ENCODE peak calls at places on chromosomes 2 and 18, in seven cellular contexts. One of them, this sample, is unnamed. For H3K4me1, the result is how much of the 10 kb centered on the place peaks cover.

GRCh38 chr2:128272586-128273468 is 45.8 kb downstream of the HS6ST1 start:
- DNase-seq in mammary epithelial cell: no peak
- DNase-seq in psoas muscle: peak
- DNase-seq in left ventricle myocardium inferior: no peak
- DNase-seq in ovary: no peak
- DNase-seq in astrocyte: no peak
- DNase-seq in fibroblast of lung: no peak
- DNase-seq in this sample: no peak

GRCh38 chr2:241762933-241763369 is 13.7 kb upstream of the GAL3ST2 start:
- DNase-seq in mammary epithelial cell: no peak
- DNase-seq in psoas muscle: peak
- DNase-seq in left ventricle myocardium inferior: peak
- DNase-seq in ovary: no peak
- DNase-seq in astrocyte: no peak
- DNase-seq in fibroblast of lung: no peak
- DNase-seq in this sample: no peak

GRCh38 chr2:238387376-238387775 is 39.4 kb upstream of the ASB1 start:
- DNase-seq in mammary epithelial cell: no peak
- DNase-seq in psoas muscle: no peak
- DNase-seq in left ventricle myocardium inferior: no peak
- DNase-seq in ovary: no peak
- DNase-seq in astrocyte: no peak
- DNase-seq in fibroblast of lung: no peak
- DNase-seq in this sample: no peak

GRCh38 chr2:48080534-48081316 is 174.4 kb upstream of the FBXO11 start:
- DNase-seq in mammary epithelial cell: no peak
- DNase-seq in psoas muscle: no peak
- DNase-seq in left ventricle myocardium inferior: no peak
- DNase-seq in ovary: no peak
- DNase-seq in astrocyte: no peak
- DNase-seq in fibroblast of lung: no peak
- DNase-seq in this sample: no peak

GRCh38 chr2:39024833-39025232 is 96.0 kb downstream of the SOS1 start:
- DNase-seq in mammary epithelial cell: peak
- DNase-seq in psoas muscle: no peak
- DNase-seq in left ventricle myocardium inferior: no peak
- DNase-seq in ovary: no peak
- DNase-seq in astrocyte: peak
- DNase-seq in fibroblast of lung: peak
- DNase-seq in this sample: no peak

GRCh38 chr2:134206029-134206428 is 47.8 kb upstream of the MGAT5 start:
- DNase-seq in mammary epithelial cell: no peak
- DNase-seq in psoas muscle: no peak
- DNase-seq in left ventricle myocardium inferior: no peak
- DNase-seq in ovary: no peak
- DNase-seq in astrocyte: no peak
- DNase-seq in fibroblast of lung: peak
- DNase-seq in this sample: no peak

GRCh38 chr2:120600335-120600734 is 135.3 kb upstream of the GLI2 start:
- DNase-seq in mammary epithelial cell: no peak
- DNase-seq in psoas muscle: no peak
- DNase-seq in left ventricle myocardium inferior: peak
- DNase-seq in ovary: no peak
- DNase-seq in astrocyte: no peak
- DNase-seq in fibroblast of lung: no peak
- DNase-seq in this sample: no peak

GRCh38 chr2:23418490-23418911 is 33.5 kb downstream of the KLHL29 start:
- DNase-seq in mammary epithelial cell: peak
- DNase-seq in psoas muscle: no peak
- DNase-seq in left ventricle myocardium inferior: no peak
- DNase-seq in ovary: no peak
- DNase-seq in astrocyte: peak
- DNase-seq in fibroblast of lung: peak
- DNase-seq in this sample: no peak

GRCh38 chr2:72630767-72631166 is 195.1 kb downstream of the EXOC6B start:
- DNase-seq in mammary epithelial cell: no peak
- DNase-seq in psoas muscle: no peak
- DNase-seq in left ventricle myocardium inferior: no peak
- DNase-seq in ovary: no peak
- DNase-seq in astrocyte: no peak
- DNase-seq in fibroblast of lung: no peak
- DNase-seq in this sample: peak

GRCh38 chr18:24322594-24323136 is 75.0 kb downstream of the OSBPL1A start:
- DNase-seq in mammary epithelial cell: no peak
- DNase-seq in psoas muscle: no peak
- DNase-seq in left ventricle myocardium inferior: no peak
- DNase-seq in ovary: no peak
- DNase-seq in astrocyte: peak
- DNase-seq in fibroblast of lung: peak
- DNase-seq in this sample: no peak

GRCh38 chr2:48946444-48947048 is 191.0 kb upstream of the LHCGR start:
- DNase-seq in mammary epithelial cell: peak
- DNase-seq in psoas muscle: no peak
- DNase-seq in left ventricle myocardium inferior: no peak
- DNase-seq in ovary: peak
- DNase-seq in astrocyte: peak
- DNase-seq in fibroblast of lung: peak
- DNase-seq in this sample: peak

GRCh38 chr2:40367032-40367431 is 84.9 kb downstream of the SLC8A1 start:
- DNase-seq in mammary epithelial cell: no peak
- DNase-seq in psoas muscle: no peak
- DNase-seq in left ventricle myocardium inferior: no peak
- DNase-seq in ovary: no peak
- DNase-seq in astrocyte: no peak
- DNase-seq in fibroblast of lung: no peak
- DNase-seq in this sample: no peak

GRCh38 chr18:69949538-69949936 is 1.9 kb upstream of the CD226 start:
- DNase-seq in mammary epithelial cell: no peak
- DNase-seq in psoas muscle: no peak
- DNase-seq in left ventricle myocardium inferior: no peak
- DNase-seq in ovary: no peak
- DNase-seq in astrocyte: no peak
- DNase-seq in fibroblast of lung: no peak
- DNase-seq in this sample: no peak

GRCh38 chr18:69953191-69953590 is 5.5 kb upstream of the CD226 start:
- DNase-seq in mammary epithelial cell: no peak
- DNase-seq in psoas muscle: no peak
- DNase-seq in left ventricle myocardium inferior: no peak
- DNase-seq in ovary: no peak
- DNase-seq in astrocyte: no peak
- DNase-seq in fibroblast of lung: no peak
- DNase-seq in this sample: no peak

GRCh38 chr18:69954719-69955118 is 7.0 kb upstream of the CD226 start:
- DNase-seq in mammary epithelial cell: no peak
- DNase-seq in psoas muscle: no peak
- DNase-seq in left ventricle myocardium inferior: no peak
- DNase-seq in ovary: no peak
- DNase-seq in astrocyte: peak
- DNase-seq in fibroblast of lung: peak
- DNase-seq in this sample: no peak

GRCh38 chr18:69948919-69949537 is 1.4 kb upstream of the CD226 start:
- DNase-seq in mammary epithelial cell: no peak
- DNase-seq in psoas muscle: no peak
- DNase-seq in left ventricle myocardium inferior: peak
- DNase-seq in ovary: no peak
- DNase-seq in astrocyte: no peak
- DNase-seq in fibroblast of lung: no peak
- DNase-seq in this sample: peak

GRCh38 chr18:69951182-69951581 is 3.5 kb upstream of the CD226 start:
- DNase-seq in mammary epithelial cell: no peak
- DNase-seq in psoas muscle: no peak
- DNase-seq in left ventricle myocardium inferior: no peak
- DNase-seq in ovary: no peak
- DNase-seq in astrocyte: peak
- DNase-seq in fibroblast of lung: peak
- DNase-seq in this sample: no peak
- H3K27ac ChIP-seq in mammary epithelial cell: no peak
- H3K27ac ChIP-seq in psoas muscle: no peak
- H3K27ac ChIP-seq in left ventricle myocardium inferior: no peak
- H3K27ac ChIP-seq in ovary: no peak
- H3K27ac ChIP-seq in astrocyte: no peak
- H3K27ac ChIP-seq in fibroblast of lung: no peak
- H3K27ac ChIP-seq in this sample: no peak

GRCh38 chr2:225117061-225117716 is 74.9 kb upstream of the DOCK10 start:
- DNase-seq in mammary epithelial cell: no peak
- DNase-seq in psoas muscle: no peak
- DNase-seq in left ventricle myocardium inferior: no peak
- DNase-seq in ovary: no peak
- DNase-seq in astrocyte: peak
- DNase-seq in fibroblast of lung: peak
- DNase-seq in this sample: no peak

GRCh38 chr2:225120175-225120574 is 77.9 kb upstream of the DOCK10 start:
- DNase-seq in mammary epithelial cell: peak
- DNase-seq in psoas muscle: no peak
- DNase-seq in left ventricle myocardium inferior: no peak
- DNase-seq in ovary: no peak
- DNase-seq in astrocyte: peak
- DNase-seq in fibroblast of lung: peak
- DNase-seq in this sample: no peak

GRCh38 chr2:225124311-225124832 is 82.1 kb upstream of the DOCK10 start:
- DNase-seq in mammary epithelial cell: no peak
- DNase-seq in psoas muscle: no peak
- DNase-seq in left ventricle myocardium inferior: no peak
- DNase-seq in ovary: no peak
- DNase-seq in astrocyte: no peak
- DNase-seq in fibroblast of lung: no peak
- DNase-seq in this sample: no peak

GRCh38 chr2:225122007-225122406 is 79.7 kb upstream of the DOCK10 start:
- DNase-seq in mammary epithelial cell: no peak
- DNase-seq in psoas muscle: no peak
- DNase-seq in left ventricle myocardium inferior: no peak
- DNase-seq in ovary: no peak
- DNase-seq in astrocyte: no peak
- DNase-seq in fibroblast of lung: no peak
- DNase-seq in this sample: no peak

DNA sequence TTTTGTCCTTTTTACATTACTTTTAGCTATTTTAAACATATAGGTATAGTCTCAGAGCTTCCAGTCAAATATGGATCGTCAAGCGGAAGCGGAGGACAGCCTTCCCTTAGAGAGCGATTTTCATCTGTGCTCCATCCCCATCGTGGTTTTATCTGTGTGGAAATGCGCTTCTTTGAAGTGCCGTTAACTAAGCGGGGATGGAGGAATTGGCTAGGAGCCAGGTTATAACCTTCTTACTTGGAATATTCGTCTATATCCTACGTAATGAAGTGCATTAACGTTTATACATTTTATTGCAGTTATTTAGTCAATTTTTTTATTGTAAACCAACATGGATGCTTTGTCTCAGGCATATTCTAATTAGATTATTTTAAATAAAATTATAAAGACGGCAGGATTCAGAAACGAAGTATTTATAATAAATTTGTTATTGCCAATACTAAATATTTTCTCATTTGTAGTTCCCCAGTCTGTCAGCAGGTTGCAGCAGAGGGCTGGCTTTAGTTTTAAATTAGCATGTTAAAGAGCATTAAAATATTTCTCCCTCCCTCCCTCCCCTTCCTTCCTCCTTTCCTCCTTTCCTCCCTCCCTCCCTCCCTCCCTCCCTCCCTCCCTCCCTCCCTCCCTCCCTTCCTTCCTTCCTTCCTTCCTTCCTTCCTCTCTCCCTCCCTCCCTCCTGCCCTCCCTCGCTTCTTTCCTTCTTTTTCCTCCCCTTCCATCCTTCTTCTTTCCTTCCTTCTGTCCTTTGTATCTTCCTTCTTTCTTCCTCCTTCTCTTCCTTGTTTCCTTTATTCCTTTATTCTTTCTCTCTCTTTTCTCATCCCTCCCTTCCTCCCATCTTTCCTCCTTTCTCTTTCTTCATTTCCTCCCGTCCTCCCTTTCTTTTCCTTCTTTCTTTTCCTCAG is 80.6 kb upstream of the DOCK10 start:
- DNase-seq in mammary epithelial cell: no peak
- DNase-seq in psoas muscle: no peak
- DNase-seq in left ventricle myocardium inferior: no peak
- DNase-seq in ovary: no peak
- DNase-seq in astrocyte: no peak
- DNase-seq in fibroblast of lung: no peak
- DNase-seq in this sample: peak
- TF ChIP-seq CTCF in mammary epithelial cell: peak
- TF ChIP-seq CTCF in psoas muscle: peak
- TF ChIP-seq CTCF in left ventricle myocardium inferior: peak
- TF ChIP-seq CTCF in ovary: no peak
- TF ChIP-seq CTCF in astrocyte: peak
- TF ChIP-seq CTCF in fibroblast of lung: peak
- TF ChIP-seq CTCF in this sample: peak

GRCh38 chr2:189661148-189661956 is at the start of gene ASNSD1:
- DNase-seq in mammary epithelial cell: peak
- DNase-seq in psoas muscle: peak
- DNase-seq in left ventricle myocardium inferior: peak
- DNase-seq in ovary: peak
- DNase-seq in astrocyte: peak
- DNase-seq in fibroblast of lung: peak
- DNase-seq in this sample: peak

GRCh38 chr2:189659734-189660133 is 1.5 kb upstream of the ASNSD1 start:
- DNase-seq in mammary epithelial cell: no peak
- DNase-seq in psoas muscle: no peak
- DNase-seq in left ventricle myocardium inferior: no peak
- DNase-seq in ovary: no peak
- DNase-seq in astrocyte: no peak
- DNase-seq in fibroblast of lung: peak
- DNase-seq in this sample: no peak

GRCh38 chr2:189658808-189659207 is 2.5 kb upstream of the ASNSD1 start:
- DNase-seq in mammary epithelial cell: no peak
- DNase-seq in psoas muscle: no peak
- DNase-seq in left ventricle myocardium inferior: no peak
- DNase-seq in ovary: no peak
- DNase-seq in astrocyte: no peak
- DNase-seq in fibroblast of lung: no peak
- DNase-seq in this sample: no peak

GRCh38 chr2:189661957-189662321 is 680 bp downstream of the ASNSD1 start:
- DNase-seq in mammary epithelial cell: no peak
- DNase-seq in psoas muscle: no peak
- DNase-seq in left ventricle myocardium inferior: no peak
- DNase-seq in ovary: no peak
- DNase-seq in astrocyte: no peak
- DNase-seq in fibroblast of lung: no peak
- DNase-seq in this sample: no peak

GRCh38 chr2:189660803-189661147 is 484 bp upstream of the ASNSD1 start:
- DNase-seq in mammary epithelial cell: no peak
- DNase-seq in psoas muscle: no peak
- DNase-seq in left ventricle myocardium inferior: no peak
- DNase-seq in ovary: no peak
- DNase-seq in astrocyte: no peak
- DNase-seq in fibroblast of lung: no peak
- DNase-seq in this sample: no peak
- H3K4me1 ChIP-seq in mammary epithelial cell: under half
- H3K4me1 ChIP-seq in psoas muscle: under half
- H3K4me1 ChIP-seq in left ventricle myocardium inferior: under half
- H3K4me1 ChIP-seq in ovary: under half
- H3K4me1 ChIP-seq in astrocyte: under half
- H3K4me1 ChIP-seq in fibroblast of lung: under half
- H3K4me1 ChIP-seq in this sample: under half

DNA sequence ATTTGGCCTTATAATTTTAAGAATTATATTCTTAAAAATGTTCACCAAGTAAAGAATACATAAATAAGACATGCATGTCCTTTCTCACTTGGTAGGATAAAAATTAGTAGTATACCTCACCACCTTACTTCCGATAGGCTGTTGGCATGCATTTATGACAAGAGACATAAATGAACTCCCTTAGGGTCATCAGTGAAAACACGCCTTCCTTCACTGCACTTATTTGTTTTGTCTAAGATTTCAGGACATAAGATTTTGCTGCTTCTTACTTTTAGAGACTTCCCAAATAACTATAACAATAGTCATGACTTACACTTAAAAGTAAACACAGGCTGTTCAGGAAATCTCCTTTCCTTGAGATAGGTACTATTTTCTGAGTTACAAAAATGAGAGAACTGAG is 661.3 kb upstream of the CNTNAP5 start:
- DNase-seq in mammary epithelial cell: no peak
- DNase-seq in psoas muscle: no peak
- DNase-seq in left ventricle myocardium inferior: no peak
- DNase-seq in ovary: no peak
- DNase-seq in astrocyte: no peak
- DNase-seq in fibroblast of lung: no peak
- DNase-seq in this sample: no peak
- H3K27ac ChIP-seq in mammary epithelial cell: no peak
- H3K27ac ChIP-seq in psoas muscle: no peak
- H3K27ac ChIP-seq in left ventricle myocardium inferior: no peak
- H3K27ac ChIP-seq in ovary: no peak
- H3K27ac ChIP-seq in astrocyte: no peak
- H3K27ac ChIP-seq in fibroblast of lung: no peak
- H3K27ac ChIP-seq in this sample: no peak